ENCODE peak calls at places on chromosomes 1 and 21, in five cellular contexts. X is GM20000; W is progenitor cell of endocrine pancreas; A is stimulated activated CD4-positive, alpha-beta T cell treated with anti-CD3 and anti-CD28 coated beads, Interleukin-4, amount 100 ng/mL, for 24 hours; G is MCF 10A. V is an unnamed sample.

GRCh38 chr1:33971018-33971710 is 107.3 kb downstream of the HMGB4 start:
- DNase-seq in X (no peak), W (no peak), A (no peak), G (no peak), V (no peak)

GRCh38 chr21:46634966-46635323 is 529 bp upstream of the PRMT2 start:
- DNase-seq in X (peak), W (no peak), A (no peak), G (peak), V (peak)

GRCh38 chr1:233635765-233636502 is 22.0 kb downstream of the KCNK1 start:
- DNase-seq in X (no peak), W (no peak), A (no peak), G (peak), V (no peak)

GRCh38 chr1:64308856-64309255 is 105.4 kb downstream of the UBE2U start:
- DNase-seq in X (no peak), W (no peak), A (no peak), G (peak), V (no peak)

GRCh38 chr1:48572632-48573258 is 100.7 kb upstream of the SPATA6 start:
- DNase-seq in X (peak), W (peak), A (no peak), G (peak), V (peak)

GRCh38 chr1:23751050-23751814 is 8.0 kb downstream of the ELOA start:
- DNase-seq in X (peak), W (peak), A (peak), G (peak), V (peak)

GRCh38 chr1:77975907-77976306 is 3.0 kb downstream of the FUBP1 start:
- DNase-seq in X (no peak), W (no peak), A (no peak), G (peak), V (no peak)

GRCh38 chr1:42319128-42319851 is 15.7 kb downstream of the FOXJ3 start:
- DNase-seq in X (no peak), W (no peak), A (no peak), G (peak), V (peak)

GRCh38 chr1:220410681-220411080 is 117.3 kb upstream of the MARK1 start:
- DNase-seq in X (no peak), W (no peak), A (no peak), G (no peak), V (no peak)

GRCh38 chr21:16193758-16194606 is 464.2 kb downstream of the USP25 start:
- DNase-seq in X (peak), W (no peak), A (no peak), G (peak), V (peak)

GRCh38 chr1:200306954-200307754 is 102.7 kb downstream of the ZNF281 start:
- DNase-seq in X (peak), W (no peak), A (peak), G (peak), V (peak)

GRCh38 chr1:32335951-32336867 is at the start of gene MARCKSL1:
- DNase-seq in X (peak), W (peak), A (peak), G (no peak), V (peak)

GRCh38 chr1:113949007-113949406 is 19.9 kb downstream of the HIPK1 start:
- DNase-seq in X (no peak), W (no peak), A (no peak), G (no peak), V (no peak)

GRCh38 chr1:34984435-34985062 is 598 bp downstream of the TMEM35B start:
- DNase-seq in X (peak), W (no peak), A (no peak), G (peak), V (no peak)

GRCh38 chr1:24717867-24718650 is 27.2 kb upstream of the CLIC4 start:
- DNase-seq in X (no peak), W (no peak), A (no peak), G (no peak), V (no peak)

GRCh38 chr1:8474369-8474768 is 156.5 kb downstream of the SLC45A1 start:
- DNase-seq in X (no peak), W (no peak), A (no peak), G (no peak), V (no peak)

V was measured in activated CD8-positive, alpha-beta T cell treated with anti-CD3 and anti-CD28 coated beads, Interleukin-2, amount 10 ng/mL, durations not matched to agents 7 days and 5 days.